ENCODE peak calls at places on chromosomes 7 and 10, in six cellular contexts. One of them, this sample, is unnamed.
A peak's percentile ranks its signal among the peaks of the same experiment; 100 is the strongest.

GRCh38 chr7:16978358-16979244 is 96.8 kb upstream of the AGR3 start:
- DNase-seq in NCI-H226: no peak
- DNase-seq in AG09319: peak; percentile 61
- DNase-seq in H4: peak; percentile 96
- DNase-seq in COR-L47: no peak
- DNase-seq in AG08395: peak; percentile 61
- DNase-seq in this sample: peak; percentile 63

GRCh38 chr10:63438506-63439498 is 27.0 kb downstream of the JMJD1C start:
- DNase-seq in NCI-H226: peak; percentile 69
- DNase-seq in AG09319: no peak
- DNase-seq in H4: no peak
- DNase-seq in COR-L47: no peak
- DNase-seq in AG08395: no peak
- DNase-seq in this sample: peak; percentile 13

GRCh38 chr10:88728107-88728763 is 22.2 kb downstream of the LIPK start:
- DNase-seq in NCI-H226: no peak
- DNase-seq in AG09319: no peak
- DNase-seq in H4: no peak
- DNase-seq in COR-L47: no peak
- DNase-seq in AG08395: no peak
- DNase-seq in this sample: no peak

GRCh38 chr7:11485626-11486025 is 346.4 kb downstream of the THSD7A start:
- DNase-seq in NCI-H226: no peak
- DNase-seq in AG09319: no peak
- DNase-seq in H4: no peak
- DNase-seq in COR-L47: no peak
- DNase-seq in AG08395: no peak
- DNase-seq in this sample: no peak

GRCh38 chr7:55439627-55440026 is 74.5 kb downstream of the LANCL2 start:
- DNase-seq in NCI-H226: no peak
- DNase-seq in AG09319: no peak
- DNase-seq in H4: no peak
- DNase-seq in COR-L47: no peak
- DNase-seq in AG08395: peak; percentile 66
- DNase-seq in this sample: no peak

GRCh38 chr7:94146408-94146807 is 142.3 kb upstream of the BET1 start:
- DNase-seq in NCI-H226: no peak
- DNase-seq in AG09319: peak; percentile 25
- DNase-seq in H4: peak; percentile 72
- DNase-seq in COR-L47: no peak
- DNase-seq in AG08395: no peak
- DNase-seq in this sample: no peak

GRCh38 chr7:103636153-103636552 is 190.1 kb upstream of the SLC26A5 start:
- DNase-seq in NCI-H226: no peak
- DNase-seq in AG09319: no peak
- DNase-seq in H4: no peak
- DNase-seq in COR-L47: no peak
- DNase-seq in AG08395: no peak
- DNase-seq in this sample: no peak

GRCh38 chr10:22454634-22455033 is 109.3 kb downstream of the SPAG6 start:
- DNase-seq in NCI-H226: no peak
- DNase-seq in AG09319: no peak
- DNase-seq in H4: no peak
- DNase-seq in COR-L47: no peak
- DNase-seq in AG08395: no peak
- DNase-seq in this sample: no peak

GRCh38 chr7:54397836-54398612 is 144.2 kb upstream of the VSTM2A start:
- DNase-seq in NCI-H226: no peak
- DNase-seq in AG09319: no peak
- DNase-seq in H4: no peak
- DNase-seq in COR-L47: no peak
- DNase-seq in AG08395: no peak
- DNase-seq in this sample: no peak

GRCh38 chr7:139897422-139898085 is 68.5 kb downstream of the TBXAS1 start:
- DNase-seq in NCI-H226: no peak
- DNase-seq in AG09319: no peak
- DNase-seq in H4: no peak
- DNase-seq in COR-L47: no peak
- DNase-seq in AG08395: no peak
- DNase-seq in this sample: no peak

GRCh38 chr7:66380285-66380888 is 175.3 kb downstream of the TPST1 start:
- DNase-seq in NCI-H226: peak; percentile 37
- DNase-seq in AG09319: no peak
- DNase-seq in H4: no peak
- DNase-seq in COR-L47: no peak
- DNase-seq in AG08395: no peak
- DNase-seq in this sample: no peak

GRCh38 chr7:125605241-125605640 is 675.6 kb upstream of the POT1 start:
- DNase-seq in NCI-H226: no peak
- DNase-seq in AG09319: no peak
- DNase-seq in H4: peak; percentile 20
- DNase-seq in COR-L47: no peak
- DNase-seq in AG08395: no peak
- DNase-seq in this sample: no peak

GRCh38 chr7:26949319-26949718 is 84.9 kb upstream of the SKAP2 start:
- DNase-seq in NCI-H226: no peak
- DNase-seq in AG09319: no peak
- DNase-seq in H4: no peak
- DNase-seq in COR-L47: no peak
- DNase-seq in AG08395: no peak
- DNase-seq in this sample: no peak

GRCh38 chr7:115477193-115477651 is 553.3 kb downstream of the TFEC start:
- DNase-seq in NCI-H226: no peak
- DNase-seq in AG09319: no peak
- DNase-seq in H4: no peak
- DNase-seq in COR-L47: no peak
- DNase-seq in AG08395: peak; percentile 19
- DNase-seq in this sample: no peak

GRCh38 chr7:73622909-73623797 is 1.2 kb downstream of the MLXIPL start:
- DNase-seq in NCI-H226: peak; percentile 26
- DNase-seq in AG09319: no peak
- DNase-seq in H4: no peak
- DNase-seq in COR-L47: peak; percentile 18
- DNase-seq in AG08395: no peak
- DNase-seq in this sample: no peak

GRCh38 chr10:34960983-34961382 is 129.2 kb downstream of the CUL2 start:
- DNase-seq in NCI-H226: no peak
- DNase-seq in AG09319: no peak
- DNase-seq in H4: no peak
- DNase-seq in COR-L47: no peak
- DNase-seq in AG08395: no peak
- DNase-seq in this sample: no peak

GRCh38 chr7:70673833-70674232 is 458.1 kb upstream of the GALNT17 start:
- DNase-seq in NCI-H226: peak; percentile 49
- DNase-seq in AG09319: no peak
- DNase-seq in H4: no peak
- DNase-seq in COR-L47: no peak
- DNase-seq in AG08395: no peak
- DNase-seq in this sample: no peak

GRCh38 chr7:69654849-69655707 is 56.8 kb downstream of the AUTS2 start:
- DNase-seq in NCI-H226: no peak
- DNase-seq in AG09319: no peak
- DNase-seq in H4: no peak
- DNase-seq in COR-L47: peak; percentile 76
- DNase-seq in AG08395: no peak
- DNase-seq in this sample: no peak

GRCh38 chr10:57102234-57102633 is 741.2 kb upstream of the ZWINT start:
- DNase-seq in NCI-H226: no peak
- DNase-seq in AG09319: no peak
- DNase-seq in H4: no peak
- DNase-seq in COR-L47: no peak
- DNase-seq in AG08395: no peak
- DNase-seq in this sample: no peak

GRCh38 chr10:60967854-60968484 is 24.0 kb upstream of the RHOBTB1 start:
- DNase-seq in NCI-H226: no peak
- DNase-seq in AG09319: no peak
- DNase-seq in H4: no peak
- DNase-seq in COR-L47: no peak
- DNase-seq in AG08395: no peak
- DNase-seq in this sample: no peak

GRCh38 chr7:55794527-55794926 is 68.0 kb downstream of the SEPTIN14 start:
- DNase-seq in NCI-H226: peak; percentile 14
- DNase-seq in AG09319: no peak
- DNase-seq in H4: peak; percentile 63
- DNase-seq in COR-L47: no peak
- DNase-seq in AG08395: no peak
- DNase-seq in this sample: no peak

GRCh38 chr10:35079763-35080162 is 10.4 kb downstream of the CUL2 start:
- DNase-seq in NCI-H226: peak; percentile 38
- DNase-seq in AG09319: peak; percentile 29
- DNase-seq in H4: no peak
- DNase-seq in COR-L47: no peak
- DNase-seq in AG08395: peak; percentile 74
- DNase-seq in this sample: peak; percentile 52

GRCh38 chr7:34237493-34237849 is 332.1 kb downstream of the BMPER start:
- DNase-seq in NCI-H226: no peak
- DNase-seq in AG09319: no peak
- DNase-seq in H4: no peak
- DNase-seq in COR-L47: no peak
- DNase-seq in AG08395: no peak
- DNase-seq in this sample: no peak

GRCh38 chr7:44811093-44811492 is 14.6 kb downstream of the PPIA start:
- DNase-seq in NCI-H226: peak; percentile 34
- DNase-seq in AG09319: no peak
- DNase-seq in H4: no peak
- DNase-seq in COR-L47: no peak
- DNase-seq in AG08395: no peak
- DNase-seq in this sample: no peak

GRCh38 chr10:127905623-127906261 is 1.2 kb upstream of the PTPRE start:
- DNase-seq in NCI-H226: no peak
- DNase-seq in AG09319: no peak
- DNase-seq in H4: no peak
- DNase-seq in COR-L47: no peak
- DNase-seq in AG08395: no peak
- DNase-seq in this sample: no peak

GRCh38 chr7:65471587-65471986 is 97.9 kb downstream of the ZNF92 start:
- DNase-seq in NCI-H226: no peak
- DNase-seq in AG09319: no peak
- DNase-seq in H4: no peak
- DNase-seq in COR-L47: no peak
- DNase-seq in AG08395: no peak
- DNase-seq in this sample: no peak

GRCh38 chr7:39622609-39623311 is 612 bp upstream of the RALA start:
- DNase-seq in NCI-H226: no peak
- DNase-seq in AG09319: no peak
- DNase-seq in H4: no peak
- DNase-seq in COR-L47: no peak
- DNase-seq in AG08395: no peak
- DNase-seq in this sample: no peak

GRCh38 chr7:123916240-123916724 is 8.8 kb upstream of the SPAM1 start:
- DNase-seq in NCI-H226: peak; percentile 8
- DNase-seq in AG09319: no peak
- DNase-seq in H4: peak; percentile 58
- DNase-seq in COR-L47: peak; percentile 18
- DNase-seq in AG08395: no peak
- DNase-seq in this sample: no peak

GRCh38 chr7:23105086-23105643 is 420 bp upstream of the KLHL7 start:
- DNase-seq in NCI-H226: no peak
- DNase-seq in AG09319: no peak
- DNase-seq in H4: no peak
- DNase-seq in COR-L47: no peak
- DNase-seq in AG08395: no peak
- DNase-seq in this sample: no peak

GRCh38 chr10:123135415-123136141 is at the start of gene HMX3:
- DNase-seq in NCI-H226: no peak
- DNase-seq in AG09319: no peak
- DNase-seq in H4: no peak
- DNase-seq in COR-L47: peak; percentile 37
- DNase-seq in AG08395: no peak
- DNase-seq in this sample: no peak

GRCh38 chr10:17098012-17098411 is 31.6 kb downstream of the CUBN start:
- DNase-seq in NCI-H226: no peak
- DNase-seq in AG09319: no peak
- DNase-seq in H4: no peak
- DNase-seq in COR-L47: no peak
- DNase-seq in AG08395: no peak
- DNase-seq in this sample: no peak

GRCh38 chr7:133786401-133786937 is 340.7 kb upstream of the LRGUK start:
- DNase-seq in NCI-H226: no peak
- DNase-seq in AG09319: no peak
- DNase-seq in H4: no peak
- DNase-seq in COR-L47: no peak
- DNase-seq in AG08395: no peak
- DNase-seq in this sample: no peak

GRCh38 chr7:117872565-117873055 is 631 bp downstream of the CTTNBP2 start:
- DNase-seq in NCI-H226: no peak
- DNase-seq in AG09319: no peak
- DNase-seq in H4: no peak
- DNase-seq in COR-L47: peak; percentile 25
- DNase-seq in AG08395: no peak
- DNase-seq in this sample: no peak

GRCh38 chr7:157520249-157520648 is 183.4 kb downstream of the DNAJB6 start:
- DNase-seq in NCI-H226: no peak
- DNase-seq in AG09319: no peak
- DNase-seq in H4: no peak
- DNase-seq in COR-L47: no peak
- DNase-seq in AG08395: no peak
- DNase-seq in this sample: no peak

GRCh38 chr10:132460691-132461090 is 63.7 kb downstream of the PWWP2B start:
- DNase-seq in NCI-H226: no peak
- DNase-seq in AG09319: no peak
- DNase-seq in H4: no peak
- DNase-seq in COR-L47: no peak
- DNase-seq in AG08395: no peak
- DNase-seq in this sample: no peak

GRCh38 chr10:121002586-121003205 is 151.5 kb downstream of the WDR11 start:
- DNase-seq in NCI-H226: peak; percentile 46
- DNase-seq in AG09319: no peak
- DNase-seq in H4: no peak
- DNase-seq in COR-L47: no peak
- DNase-seq in AG08395: no peak
- DNase-seq in this sample: no peak

This sample was measured in BJ.